ENCODE peak calls at places on chromosomes 16 and 17, in eight cellular contexts. C, B, X, E, P, Z, J and M are unnamed samples.

GRCh38 chr16:24539850-24540484 is 601 bp downstream of the RBBP6 start:
- DNase-seq in C (peak), B (no peak), J (peak), P (no peak), Z (peak), E (no peak), X (peak), M (no peak)

GRCh38 chr17:37672545-37673078 is 29.4 kb upstream of the DDX52 start:
- DNase-seq in J (no peak), E (no peak), X (peak), P (no peak), B (no peak), Z (no peak), C (no peak), M (peak)

GRCh38 chr17:27669136-27669535 is 38.1 kb downstream of the LGALS9 start:
- DNase-seq in E (no peak), C (no peak), P (no peak), J (no peak), B (peak), Z (no peak), X (no peak), M (no peak)

GRCh38 chr16:3020604-3021448 is 658 bp downstream of the TNFRSF12A start:
- DNase-seq in Z (peak), X (peak), E (peak), C (peak), P (peak), B (peak), J (peak), M (peak)

GRCh38 chr17:11589706-11590105 is 8.6 kb upstream of the DNAH9 start:
- DNase-seq in X (no peak), Z (no peak), P (no peak), B (no peak), J (no peak), C (no peak), E (no peak), M (no peak)

GRCh38 chr17:6695565-6695964 is 17.6 kb downstream of the SLC13A5 start:
- DNase-seq in P (no peak), B (no peak), Z (no peak), J (no peak), C (no peak), X (no peak), E (no peak), M (no peak)

GRCh38 chr16:59510008-59510424 is 775.9 kb upstream of the GOT2 start:
- DNase-seq in X (no peak), Z (no peak), J (no peak), C (no peak), B (peak), P (no peak), E (no peak), M (no peak)

GRCh38 chr16:46923513-46924295 is 39.5 kb downstream of the GPT2 start:
- DNase-seq in Z (no peak), C (no peak), B (no peak), P (no peak), X (peak), E (no peak), J (no peak), M (no peak)

GRCh38 chr17:77323413-77324171 is 182.8 kb downstream of the SEC14L1 start:
- DNase-seq in Z (peak), X (peak), P (no peak), E (no peak), B (no peak), C (no peak), J (peak), M (peak)

GRCh38 chr17:41666336-41666680 is 22.4 kb upstream of the EIF1 start:
- DNase-seq in E (no peak), X (peak), Z (no peak), B (peak), P (no peak), J (peak), C (peak), M (no peak)

GRCh38 chr17:13888043-13888442 is 181.3 kb upstream of the COX10 start:
- DNase-seq in E (no peak), J (no peak), P (no peak), Z (no peak), X (peak), B (peak), C (no peak), M (no peak)

GRCh38 chr16:51114369-51114768 is 36.7 kb downstream of the SALL1 start:
- DNase-seq in C (no peak), B (no peak), E (no peak), P (no peak), J (no peak), Z (no peak), X (no peak), M (no peak)

GRCh38 chr16:70476272-70477020 is 22.1 kb downstream of the FCSK start:
- DNase-seq in P (no peak), J (peak), X (peak), B (peak), C (peak), Z (no peak), E (no peak), M (peak)

GRCh38 chr17:4449736-4450135 is 16.0 kb downstream of the SPNS3 start:
- DNase-seq in P (no peak), C (no peak), B (no peak), J (no peak), X (peak), E (no peak), Z (no peak), M (no peak)

GRCh38 chr17:6800422-6801027 is 24.5 kb downstream of the FBXO39 start:
- DNase-seq in B (no peak), P (peak), E (no peak), C (peak), J (no peak), Z (no peak), X (peak), M (no peak)

GRCh38 chr17:50841949-50842354 is 6.6 kb downstream of the WFIKKN2 start:
- DNase-seq in P (no peak), Z (peak), C (peak), B (peak), X (peak), J (peak), E (peak), M (peak)